ENCODE peak calls at places on chromosomes 6 and 20, in four cellular contexts. Z is astrocyte of the spinal cord; D is PC-9; S is naive thymus-derived CD4-positive, alpha-beta T cell. A is an unnamed sample.

GRCh38 chr6:87066449-87067288 is 28.2 kb downstream of the CGA start:
- DNase-seq in S (peak; percentile 25), D (peak; percentile 26), Z (peak; percentile 68), A (peak; percentile 55)

GRCh38 chr6:146901940-146902816 is 302.0 kb upstream of the STXBP5 start:
- DNase-seq in Z (no peak), S (no peak), D (no peak), A (no peak)

GRCh38 chr20:3243718-3244358 is 4.8 kb upstream of the SLC4A11 start:
- DNase-seq in Z (no peak), S (no peak), D (no peak), A (no peak)

GRCh38 chr20:49186535-49187329 is 1.4 kb downstream of the STAU1 start:
- DNase-seq in D (peak; percentile 49), S (peak; percentile 73), Z (peak; percentile 58), A (peak; percentile 77)

GRCh38 chr6:166502453-166502852 is 84.0 kb downstream of the RAMACL start:
- DNase-seq in Z (no peak), D (no peak), S (no peak), A (no peak)

GRCh38 chr6:151100326-151100725 is 139.4 kb upstream of the AKAP12 start:
- DNase-seq in S (no peak), Z (no peak), D (no peak), A (no peak)

GRCh38 chr6:136188492-136188891 is 61.6 kb downstream of the MTFR2 start:
- DNase-seq in Z (no peak), S (no peak), D (no peak), A (no peak)

GRCh38 chr6:141056945-141057635 is 1075.6 kb upstream of the GJE1 start:
- DNase-seq in S (no peak), D (no peak), Z (no peak), A (no peak)

GRCh38 chr6:72649032-72649984 is 27.4 kb downstream of the KCNQ5 start:
- DNase-seq in D (peak; percentile 3), Z (peak; percentile 86), S (no peak), A (no peak)

GRCh38 chr6:161105408-161105807 is 113.8 kb downstream of the MAP3K4 start:
- DNase-seq in D (no peak), Z (no peak), S (no peak), A (no peak)

GRCh38 chr6:38079107-38079506 is 259.6 kb downstream of the ZFAND3 start:
- DNase-seq in D (no peak), Z (no peak), S (no peak), A (no peak)

GRCh38 chr20:33650753-33651561 is 11.2 kb upstream of the C20orf144 start:
- DNase-seq in D (peak; percentile 82), Z (no peak), S (no peak), A (no peak)

GRCh38 chr20:9160341-9160740 is 91.5 kb downstream of the PLCB4 start:
- DNase-seq in Z (no peak), D (no peak), S (no peak), A (no peak)

GRCh38 chr6:22320750-22321149 is 23.9 kb upstream of the PRL start:
- DNase-seq in Z (peak; percentile 91), D (peak; percentile 34), S (no peak), A (no peak)

GRCh38 chr20:53287357-53288042 is 306.1 kb downstream of the ZNF217 start:
- DNase-seq in Z (no peak), S (no peak), D (no peak), A (no peak)

GRCh38 chr20:15812696-15813095 is 760.6 kb downstream of the KIF16B start:
- DNase-seq in D (no peak), S (no peak), Z (no peak), A (no peak)

GRCh38 chr20:15802020-15802419 is 771.2 kb downstream of the KIF16B start:
- DNase-seq in D (no peak), Z (no peak), S (no peak), A (no peak)

GRCh38 chr20:15811951-15812350 is 761.3 kb downstream of the KIF16B start:
- DNase-seq in D (no peak), S (no peak), Z (no peak), A (no peak)

DNA sequence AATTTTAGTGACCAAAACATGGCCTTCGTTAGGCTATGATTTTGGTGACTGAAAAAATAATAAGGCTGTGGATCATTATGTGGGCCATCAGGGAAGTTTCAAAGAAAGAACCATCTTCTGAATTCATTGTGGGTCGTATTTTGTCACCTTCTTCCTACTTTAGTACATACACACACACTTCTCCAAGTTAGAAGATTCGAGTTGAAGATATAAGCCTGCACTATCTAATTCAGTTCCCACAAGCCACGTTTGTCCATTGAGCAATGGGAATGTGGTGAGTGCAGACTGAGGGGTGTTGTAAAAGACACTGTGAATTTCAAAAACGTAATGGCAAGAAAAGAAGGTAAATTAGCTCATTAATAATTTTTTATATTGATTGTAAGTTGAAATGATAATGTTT is 766.0 kb downstream of the KIF16B start:
- DNase-seq in D (no peak), Z (no peak), S (no peak), A (no peak)
- H3K4me3 ChIP-seq in D (no peak overlapping the region), Z (no peak overlapping the region), S (no peak overlapping the region), A (no peak overlapping the region)

GRCh38 chr6:27213544-27214125 is 33.9 kb upstream of the PRSS16 start:
- DNase-seq in S (no peak), D (peak; percentile 61), Z (peak; percentile 49), A (no peak)

GRCh38 chr6:27214126-27214601 is 33.3 kb upstream of the PRSS16 start:
- DNase-seq in S (no peak), Z (no peak), D (peak; percentile 45), A (no peak)

DNA sequence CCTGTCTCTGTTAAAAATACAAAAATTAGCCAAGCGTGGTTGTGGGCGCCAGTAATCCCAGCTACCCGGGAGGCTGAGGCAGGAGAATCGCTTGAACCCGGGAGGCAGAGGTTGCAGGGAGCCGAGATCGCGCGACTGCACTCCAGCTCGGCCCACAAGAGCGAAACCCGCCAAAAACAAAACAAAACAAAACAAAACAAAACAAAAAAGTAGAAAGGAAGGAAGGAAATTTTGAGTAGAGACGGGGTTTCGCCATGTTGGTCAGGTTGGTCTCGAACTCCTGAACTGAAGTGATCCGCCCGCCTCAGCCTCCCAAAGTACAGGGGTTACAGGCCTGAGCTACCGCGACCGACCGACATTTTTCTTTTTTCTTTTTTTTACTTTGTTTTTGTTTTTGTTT is 30.6 kb upstream of the PRSS16 start:
- DNase-seq in D (no peak), Z (no peak), S (no peak), A (no peak)
- H3K4me3 ChIP-seq in D (no peak overlapping the region), Z (no peak overlapping the region), S (no peak overlapping the region), A (no peak overlapping the region)

DNA sequence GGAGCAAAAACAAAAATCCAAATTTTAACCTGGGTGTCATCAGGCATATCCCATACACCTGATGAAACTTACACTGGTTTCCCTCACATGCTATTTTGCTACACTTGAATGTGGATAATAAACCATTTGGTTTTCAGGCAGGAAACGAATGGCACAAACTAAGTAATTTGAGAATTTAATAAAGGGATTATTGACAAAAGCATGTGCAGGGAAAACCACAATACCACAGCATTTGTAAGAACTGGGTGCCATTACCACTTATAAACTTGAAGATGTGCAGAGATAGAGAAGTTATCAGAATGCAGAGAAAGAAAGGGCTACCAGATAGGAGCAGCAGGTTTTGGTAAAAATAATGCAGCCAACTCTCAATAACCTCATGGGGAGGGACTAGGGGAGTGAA is 151.2 kb downstream of the RFX6 start:
- DNase-seq in S (no peak), D (no peak), Z (no peak), A (no peak)
- H3K4me3 ChIP-seq in S (no peak overlapping the region), D (no peak overlapping the region), Z (no peak overlapping the region), A (no peak overlapping the region)

DNA sequence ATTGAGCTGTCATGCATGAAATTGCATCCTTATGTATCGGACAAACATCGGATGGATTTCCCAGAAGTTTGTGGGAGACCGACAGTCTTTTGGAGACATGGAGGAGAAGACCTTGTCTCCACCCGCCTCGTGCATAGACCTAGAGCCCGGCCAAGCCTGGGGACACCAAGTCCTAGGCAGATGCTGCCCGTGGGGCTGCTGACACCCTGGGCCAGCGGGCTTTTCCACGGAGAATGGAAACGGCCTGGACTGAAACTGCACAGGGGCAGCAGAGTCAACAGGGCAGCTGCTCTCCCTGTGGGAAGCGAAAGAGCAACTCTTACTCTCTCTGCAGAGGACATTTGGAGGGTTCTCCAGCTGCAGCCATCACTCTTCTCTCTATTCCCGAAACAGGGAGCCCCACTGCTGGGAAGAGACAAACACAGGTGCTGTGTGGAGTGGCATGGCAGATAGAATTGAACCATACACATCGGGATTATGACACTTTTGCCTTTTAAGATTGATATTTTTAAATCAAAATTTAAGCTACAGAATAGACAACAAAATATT is 401.2 kb downstream of the THBS2 start:
- DNase-seq in D (no peak), Z (no peak), S (no peak), A (no peak)
- H3K4me3 ChIP-seq in D (no peak overlapping the region), Z (no peak overlapping the region), S (no peak overlapping the region), A (no peak overlapping the region)

DNA sequence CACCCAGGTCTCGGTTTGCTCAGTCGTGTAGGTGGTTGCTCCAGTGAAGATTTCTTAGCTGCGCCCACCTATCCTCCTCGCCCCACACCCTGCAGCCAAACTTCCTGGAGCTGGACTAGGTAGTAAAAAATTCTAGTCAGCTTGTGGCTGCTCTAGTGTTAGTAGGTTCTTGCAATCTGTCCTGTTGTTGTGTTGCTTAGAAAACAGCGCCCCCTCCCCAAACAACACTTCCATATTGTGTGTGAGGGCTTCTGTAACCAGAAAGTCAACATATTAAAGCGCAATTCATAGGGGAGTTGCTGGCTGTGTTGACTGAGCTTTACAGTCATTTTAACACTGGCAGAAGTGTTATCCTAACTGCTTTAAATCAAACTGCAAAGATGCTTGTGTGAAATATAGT is 122.4 kb downstream of the ARID1B start:
- DNase-seq in D (no peak), S (no peak), Z (no peak), A (no peak)
- H3K4me3 ChIP-seq in D (no peak overlapping the region), S (no peak overlapping the region), Z (no peak overlapping the region), A (no peak overlapping the region)

DNA sequence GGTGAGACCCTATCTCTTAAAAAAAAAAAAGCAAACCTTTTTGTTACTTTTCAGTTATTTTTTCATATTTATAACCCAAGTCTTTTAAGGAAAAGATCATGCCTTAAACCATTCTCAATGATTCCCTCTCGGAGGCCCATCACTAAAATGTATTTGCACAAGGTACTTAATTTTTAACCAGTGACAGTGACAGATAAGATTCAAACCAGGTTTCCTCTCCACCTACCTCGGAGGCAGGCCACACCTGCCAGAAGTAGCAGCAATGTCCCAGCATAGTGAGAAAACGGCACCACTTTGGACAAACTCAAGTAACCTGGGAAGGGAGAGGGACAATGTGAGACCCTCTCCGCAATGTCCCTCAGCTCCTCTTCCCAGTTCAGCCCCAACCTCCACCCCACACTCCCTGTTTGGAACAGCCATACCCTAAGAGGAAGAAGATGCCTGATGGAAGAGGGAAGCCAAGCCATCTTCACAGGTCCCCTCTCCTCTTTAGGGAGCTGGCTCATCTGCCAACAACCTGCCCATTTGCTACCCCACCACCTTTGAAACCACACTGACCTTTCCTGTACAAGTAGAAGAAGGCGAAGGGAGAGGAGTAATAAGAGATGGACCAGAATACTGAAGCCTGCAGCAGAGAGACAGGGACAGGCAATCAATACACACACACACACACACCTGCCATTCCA is 2.3 kb downstream of the ABHD16A start:
- DNase-seq in Z (no peak), S (no peak), D (no peak), A (no peak)
- H3K4me3 ChIP-seq in Z (no peak overlapping the region), S (no peak overlapping the region), D (no peak overlapping the region), A (no peak overlapping the region)

GRCh38 chr6:14664616-14665315 is 547.2 kb downstream of the CD83 start:
- DNase-seq in Z (no peak), S (no peak), D (peak; percentile 66), A (peak; percentile 65)
- H3K4me3 ChIP-seq in Z (no peak overlapping the region), S (no peak overlapping the region), D (no peak overlapping the region), A (no peak overlapping the region)